ENCODE peak calls at places on chromosomes 13 and 19, in six cellular contexts. O is GM23248, S is T-cell, U is HS-27A, A is frontal cortex, B is NCI-H146. H is an unnamed sample.

GRCh38 chr13:29049524-29049923 is 229.4 kb downstream of the MTUS2 start:
- DNase-seq in U (no peak), A (no peak), B (no peak), O (no peak), S (no peak), H (no peak)

GRCh38 chr13:26022538-26023292 is 29.1 kb downstream of the SHISA2 start:
- DNase-seq in O (peak), U (no peak), A (no peak), B (no peak), S (no peak), H (peak)

GRCh38 chr13:48391257-48391656 is 21.7 kb downstream of the LPAR6 start:
- DNase-seq in S (no peak), B (no peak), U (no peak), O (no peak), A (no peak), H (no peak)

GRCh38 chr19:53881482-53882390 is at the start of gene PRKCG:
- DNase-seq in O (peak), S (peak), B (no peak), A (no peak), U (no peak), H (no peak)

GRCh38 chr13:68551701-68552522 is 1321.8 kb upstream of the PCDH9 start:
- DNase-seq in U (no peak), S (no peak), O (no peak), B (no peak), A (no peak), H (no peak)

GRCh38 chr19:46904114-46905060 is 43.6 kb downstream of the ARHGAP35 start:
- DNase-seq in B (no peak), U (peak), S (no peak), O (peak), A (no peak), H (peak)

GRCh38 chr13:111625526-111626315 is 305.3 kb downstream of the TEX29 start:
- DNase-seq in B (no peak), O (no peak), A (no peak), U (no peak), S (no peak), H (no peak)

GRCh38 chr13:98222081-98222554 is 45.0 kb upstream of the RNF113B start:
- DNase-seq in S (no peak), O (peak), A (no peak), B (no peak), U (no peak), H (peak)

GRCh38 chr13:43245374-43245964 is 222.1 kb downstream of the DNAJC15 start:
- DNase-seq in S (no peak), A (no peak), B (no peak), O (peak), U (no peak), H (peak)

GRCh38 chr19:3075605-3076431 is 13.5 kb upstream of the TLE5 start:
- DNase-seq in B (peak), U (no peak), O (peak), A (no peak), S (peak), H (no peak)

GRCh38 chr13:113176822-113177221 is 18.4 kb downstream of the PROZ start:
- DNase-seq in U (no peak), B (no peak), O (no peak), S (no peak), A (no peak), H (no peak)

GRCh38 chr13:98033277-98034247 is 80.1 kb downstream of the IPO5 start:
- DNase-seq in A (no peak), U (no peak), S (no peak), O (peak), B (peak), H (peak)

GRCh38 chr13:95301947-95302386 is 716 bp upstream of the ABCC4 start:
- DNase-seq in O (no peak), S (no peak), B (no peak), A (no peak), U (no peak), H (no peak)

GRCh38 chr13:29595380-29596063 is at the start of gene SLC7A1:
- DNase-seq in A (peak), U (no peak), O (peak), S (peak), B (peak), H (peak)

GRCh38 chr13:113564331-113565023 is 20.1 kb upstream of the TFDP1 start:
- DNase-seq in O (no peak), A (no peak), S (no peak), U (no peak), B (no peak), H (no peak)

GRCh38 chr19:19171821-19172532 is 1.9 kb upstream of the MEF2B start:
- DNase-seq in U (no peak), B (peak), S (no peak), A (no peak), O (peak), H (no peak)

GRCh38 chr19:29293292-29293691 is 80.3 kb upstream of the UQCRFS1 start:
- DNase-seq in A (no peak), B (no peak), U (no peak), O (no peak), S (no peak), H (no peak)

GRCh38 chr13:75226092-75226491 is 255.9 kb downstream of the TBC1D4 start:
- DNase-seq in S (no peak), O (peak), A (no peak), U (no peak), B (peak), H (no peak)

GRCh38 chr13:69951412-69951811 is 156.2 kb upstream of the ATXN8OS start:
- DNase-seq in S (no peak), B (no peak), A (no peak), O (no peak), U (no peak), H (no peak)

GRCh38 chr13:98004107-98004506 is 50.6 kb downstream of the IPO5 start:
- DNase-seq in B (no peak), S (no peak), U (no peak), O (no peak), A (no peak), H (peak)

GRCh38 chr13:60654405-60654804 is 257.4 kb downstream of the TDRD3 start:
- DNase-seq in O (peak), A (no peak), S (no peak), U (no peak), B (no peak), H (peak)

GRCh38 chr13:114099918-114100445 is 32.4 kb downstream of the RASA3 start:
- DNase-seq in U (no peak), B (peak), A (no peak), O (peak), S (no peak), H (no peak)

GRCh38 chr13:94119360-94119936 is 360.0 kb downstream of the DCT start:
- DNase-seq in A (no peak), B (no peak), S (no peak), U (no peak), O (no peak), H (no peak)

GRCh38 chr19:35715981-35716734 is 1.6 kb upstream of the KMT2B start:
- DNase-seq in U (no peak), S (no peak), B (peak), A (peak), O (peak), H (peak)

GRCh38 chr13:113998781-113999617 is 25.1 kb upstream of the C13orf46 start:
- DNase-seq in A (no peak), U (no peak), O (no peak), B (no peak), S (no peak), H (no peak)

GRCh38 chr19:47381121-47381520 is 32.0 kb downstream of the DHX34 start:
- DNase-seq in S (no peak), B (no peak), O (no peak), A (no peak), U (no peak), H (no peak)

GRCh38 chr13:111203742-111204386 is 88.8 kb downstream of the ARHGEF7 start:
- DNase-seq in O (no peak), B (no peak), A (no peak), U (no peak), S (no peak), H (no peak)